ENCODE peak calls at places on chromosomes 6 and 20, in seven cellular contexts. Q, T, C, Z, W, R and V are unnamed samples.

GRCh38 chr20:58043866-58044140 is 184.7 kb downstream of the ANKRD60 start:
- DNase-seq in Z (no peak), R (no peak), T (no peak), W (no peak), Q (no peak), C (no peak), V (no peak)

GRCh38 chr20:60020251-60020650 is 62.0 kb downstream of the CDH26 start:
- DNase-seq in C (no peak), R (no peak), W (no peak), Z (no peak), T (no peak), Q (no peak), V (no peak)

GRCh38 chr20:2132461-2132901 is 30.9 kb downstream of the STK35 start:
- DNase-seq in T (no peak), C (no peak), Q (no peak), R (no peak), W (peak), Z (no peak), V (no peak)

GRCh38 chr6:38391909-38392614 is 247.7 kb downstream of the BTBD9 start:
- DNase-seq in T (no peak), Z (no peak), Q (no peak), C (peak), W (peak), R (no peak), V (no peak)

GRCh38 chr6:143999406-143999805 is 8.7 kb downstream of the PLAGL1 start:
- DNase-seq in R (no peak), Z (no peak), W (peak), Q (no peak), C (peak), T (no peak), V (no peak)

GRCh38 chr6:30685157-30685976 is 1.1 kb downstream of the PPP1R18 start:
- DNase-seq in Z (no peak), C (peak), Q (no peak), W (peak), R (peak), T (no peak), V (no peak)

GRCh38 chr6:2911171-2911570 is 8.1 kb upstream of the SERPINB9 start:
- DNase-seq in C (no peak), T (no peak), R (no peak), Z (no peak), Q (no peak), W (peak), V (no peak)

GRCh38 chr20:8735674-8736073 is 333.2 kb upstream of the PLCB4 start:
- DNase-seq in Q (no peak), Z (no peak), R (no peak), C (no peak), W (no peak), T (no peak), V (no peak)

GRCh38 chr6:33677153-33677660 is 34.3 kb downstream of the UQCC2 start:
- DNase-seq in W (no peak), C (no peak), Q (no peak), Z (no peak), R (no peak), T (no peak), V (no peak)

GRCh38 chr6:111604259-111605099 is 1.2 kb downstream of the TRAF3IP2 start:
- DNase-seq in C (peak), Z (no peak), T (peak), W (peak), Q (no peak), R (peak), V (peak)

GRCh38 chr6:31727717-31728671 is 1.1 kb downstream of the DDAH2 start:
- DNase-seq in C (no peak), R (no peak), Z (no peak), W (no peak), T (no peak), Q (no peak), V (no peak)

GRCh38 chr20:50172347-50173013 is 18.1 kb upstream of the CEBPB start:
- DNase-seq in Q (peak), R (peak), Z (peak), C (peak), W (no peak), T (peak), V (peak)

GRCh38 chr6:144882425-144882824 is 597.3 kb downstream of the UTRN start:
- DNase-seq in R (no peak), W (no peak), T (no peak), Q (no peak), Z (no peak), C (no peak), V (no peak)

GRCh38 chr6:144566868-144567615 is 281.9 kb downstream of the UTRN start:
- DNase-seq in Z (no peak), T (no peak), R (no peak), C (no peak), W (no peak), Q (no peak), V (no peak)

GRCh38 chr6:21826460-21826859 is 232.9 kb downstream of the SOX4 start:
- DNase-seq in Q (no peak), W (no peak), T (no peak), R (no peak), C (no peak), Z (no peak), V (no peak)

GRCh38 chr20:57618091-57618765 is 2.0 kb downstream of the ZBP1 start:
- DNase-seq in W (peak), Z (no peak), R (no peak), Q (no peak), C (no peak), T (no peak), V (peak)

GRCh38 chr6:117890172-117890571 is 16.9 kb upstream of the SLC35F1 start:
- DNase-seq in C (no peak), T (no peak), Z (no peak), R (no peak), W (peak), Q (no peak), V (no peak)

GRCh38 chr20:57610261-57610952 is 9.8 kb downstream of the ZBP1 start:
- DNase-seq in Q (peak), Z (no peak), C (no peak), R (no peak), T (no peak), W (no peak), V (peak)

GRCh38 chr20:25273541-25274358 is 25.9 kb downstream of the PYGB start:
- DNase-seq in C (no peak), W (no peak), T (peak), Q (no peak), R (no peak), Z (peak), V (peak)

GRCh38 chr20:22962567-22963439 is 72.3 kb upstream of the SSTR4 start:
- DNase-seq in W (peak), C (no peak), T (no peak), R (no peak), Z (no peak), Q (no peak), V (no peak)

GRCh38 chr20:34952676-34953075 is 2.9 kb downstream of the GSS start:
- DNase-seq in R (no peak), Q (no peak), W (no peak), Z (no peak), C (peak), T (no peak), V (no peak)

GRCh38 chr20:61799928-61800327 is 265.8 kb downstream of the TAF4 start:
- DNase-seq in R (no peak), C (no peak), Z (no peak), W (no peak), T (no peak), Q (no peak), V (no peak)

GRCh38 chr20:17530716-17531536 is at the start of gene BFSP1:
- DNase-seq in W (peak), Q (peak), R (peak), T (peak), Z (peak), C (peak), V (no peak)

GRCh38 chr6:142474446-142475289 is 172.9 kb downstream of the ADGRG6 start:
- DNase-seq in T (no peak), Z (peak), R (peak), C (peak), Q (peak), W (peak), V (no peak)

GRCh38 chr20:12660918-12661317 is 347.9 kb upstream of the SPTLC3 start:
- DNase-seq in T (no peak), Z (peak), R (peak), Q (peak), W (no peak), C (no peak), V (no peak)

GRCh38 chr6:159862103-159862502 is 28.7 kb upstream of the MAS1 start:
- DNase-seq in R (no peak), Z (no peak), T (no peak), C (no peak), Q (no peak), W (no peak), V (no peak)

GRCh38 chr20:46414608-46415007 is 8.2 kb upstream of the ELMO2 start:
- DNase-seq in Z (no peak), R (no peak), Q (no peak), T (no peak), C (no peak), W (no peak), V (no peak)

GRCh38 chr6:167654389-167654788 is 172.3 kb upstream of the AFDN start:
- DNase-seq in Q (no peak), C (no peak), W (no peak), Z (no peak), T (no peak), R (no peak), V (no peak)

GRCh38 chr20:2544211-2544610 is 7.8 kb downstream of the TMC2 start:
- DNase-seq in Z (no peak), C (no peak), T (no peak), R (no peak), Q (no peak), W (no peak), V (no peak)

GRCh38 chr6:31965700-31966099 is 6.2 kb downstream of the DXO start:
- DNase-seq in T (no peak), C (no peak), W (no peak), R (no peak), Z (no peak), Q (no peak), V (no peak)

GRCh38 chr6:97919631-97920030 is 636.6 kb upstream of the MMS22L start:
- DNase-seq in Q (no peak), R (no peak), Z (no peak), W (no peak), T (no peak), C (no peak), V (no peak)

GRCh38 chr6:4311976-4312860 is 176.8 kb upstream of the ECI2 start:
- DNase-seq in Z (no peak), T (no peak), Q (no peak), W (no peak), R (no peak), C (no peak), V (no peak)

GRCh38 chr6:48213076-48213788 is 102.2 kb upstream of the PTCHD4 start:
- DNase-seq in C (no peak), W (no peak), R (no peak), Z (no peak), Q (no peak), T (no peak), V (no peak)

GRCh38 chr6:125611573-125612399 is 137.6 kb upstream of the HEY2 start:
- DNase-seq in Z (peak), T (peak), C (peak), W (peak), Q (peak), R (peak), V (no peak)

GRCh38 chr6:145313041-145313855 is 422.1 kb downstream of the EPM2A start:
- DNase-seq in Z (no peak), Q (no peak), C (no peak), R (no peak), W (no peak), T (no peak), V (no peak)

GRCh38 chr6:160042788-160043301 is 74.0 kb downstream of the IGF2R start:
- DNase-seq in T (no peak), Z (no peak), W (peak), C (peak), R (no peak), Q (no peak), V (no peak)

GRCh38 chr6:75070244-75070643 is 135.6 kb downstream of the COL12A1 start:
- DNase-seq in C (no peak), Q (no peak), R (no peak), Z (no peak), T (no peak), W (no peak), V (no peak)

DNA sequence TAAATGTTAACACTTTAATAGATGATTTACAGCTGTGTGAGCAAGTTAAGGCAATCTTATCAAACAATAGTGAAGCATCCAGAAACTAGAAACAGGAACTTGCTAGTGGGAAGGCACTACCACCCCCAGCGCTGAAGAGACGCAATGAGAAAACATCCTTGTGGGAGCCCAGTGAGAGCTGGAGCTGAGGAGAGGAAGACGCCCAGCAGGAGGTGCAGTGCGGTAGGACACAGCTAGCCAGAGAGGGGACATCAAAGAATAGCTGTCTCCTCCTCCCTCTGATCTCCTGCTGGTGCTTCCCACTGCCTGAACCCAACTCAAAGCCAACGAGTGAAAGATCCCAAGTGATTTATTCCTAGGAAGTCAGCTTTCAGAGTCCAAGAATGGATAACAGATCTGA is 140.3 kb downstream of the COL12A1 start:
- DNase-seq in C (peak), R (peak), Q (peak), Z (peak), T (peak), W (no peak), V (no peak)
- TF ChIP-seq CTCF in C (peak), R (peak), Q (no peak), Z (no peak), T (peak), W (no peak), V (no peak)

GRCh38 chr20:32780749-32781402 is 18.7 kb downstream of the DNMT3B start:
- DNase-seq in Z (no peak), Q (no peak), T (no peak), R (peak), W (no peak), C (no peak), V (no peak)

GRCh38 chr20:32780278-32780677 is 18.1 kb downstream of the DNMT3B start:
- DNase-seq in Z (no peak), R (no peak), Q (no peak), T (no peak), W (no peak), C (no peak), V (no peak)

GRCh38 chr20:32777177-32777956 is 15.2 kb downstream of the DNMT3B start:
- DNase-seq in W (no peak), R (no peak), Q (no peak), C (no peak), T (no peak), Z (no peak), V (no peak)

GRCh38 chr20:32775240-32775991 is 13.2 kb downstream of the DNMT3B start:
- DNase-seq in C (no peak), Z (no peak), R (no peak), W (peak), Q (no peak), T (no peak), V (no peak)

DNA sequence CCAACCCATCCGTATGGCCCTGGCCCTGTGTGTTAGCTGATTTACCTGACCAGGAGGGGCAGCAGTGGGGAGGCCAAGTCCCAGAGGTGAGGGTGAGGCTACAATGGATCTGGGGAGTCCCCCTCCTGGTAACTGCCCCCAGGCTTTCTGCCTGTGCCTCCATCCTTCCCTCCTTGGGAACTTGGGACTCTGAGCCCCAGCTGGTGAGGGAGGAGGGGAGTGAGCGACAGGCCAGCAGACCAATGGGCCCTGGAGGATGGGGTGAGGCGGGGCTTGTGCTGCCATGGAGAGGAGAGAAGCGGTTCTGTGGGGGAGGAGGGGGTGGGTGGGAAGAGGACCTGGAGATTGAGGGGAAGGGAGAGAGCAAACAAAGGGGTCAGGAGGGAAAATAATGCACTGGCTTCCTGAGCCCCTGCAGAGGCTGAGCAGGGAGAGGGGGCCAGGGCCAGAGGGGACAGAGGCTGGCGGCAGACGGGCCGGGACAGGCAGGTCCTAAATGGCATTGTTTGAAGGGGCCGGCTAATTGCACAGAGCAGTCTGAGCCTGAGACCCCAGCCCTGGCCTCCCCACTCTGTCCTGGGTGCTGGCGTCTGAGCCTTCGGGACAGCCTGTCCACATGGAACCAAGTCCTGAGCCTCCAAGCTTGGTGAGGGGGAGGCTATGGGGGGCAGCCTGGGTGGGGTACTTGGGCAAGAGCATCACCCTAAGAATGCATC is 17.5 kb downstream of the DNMT3B start:
- DNase-seq in R (peak), Q (peak), Z (peak), C (no peak), T (no peak), W (no peak), V (no peak)
- TF ChIP-seq CTCF in R (peak), Q (no peak), Z (no peak), C (no peak), T (no peak), W (no peak), V (no peak)

GRCh38 chr6:157983439-157984119 is 1.9 kb downstream of the SYNJ2 start:
- DNase-seq in W (no peak), Q (no peak), Z (no peak), R (peak), T (no peak), C (no peak), V (no peak)

GRCh38 chr6:157984165-157984564 is 2.5 kb downstream of the SYNJ2 start:
- DNase-seq in Q (no peak), Z (no peak), R (no peak), T (no peak), W (no peak), C (no peak), V (no peak)

GRCh38 chr6:157981395-157982296 is at the start of gene SYNJ2:
- DNase-seq in T (peak), R (peak), Q (peak), Z (peak), W (peak), C (peak), V (peak)

GRCh38 chr6:157982297-157982579 is 575 bp downstream of the SYNJ2 start:
- DNase-seq in Q (no peak), W (peak), Z (peak), R (peak), T (peak), C (no peak), V (peak)

GRCh38 chr6:157982580-157983438 is 1.1 kb downstream of the SYNJ2 start:
- DNase-seq in C (peak), Q (no peak), W (peak), R (peak), Z (no peak), T (no peak), V (no peak)
- TF ChIP-seq CTCF in C (peak), Q (no peak), W (peak), R (peak), Z (no peak), T (peak), V (no peak)

GRCh38 chr6:133945158-133945557 is 7.9 kb upstream of the TBPL1 start:
- DNase-seq in C (peak), W (peak), R (peak), T (no peak), Q (no peak), Z (peak), V (no peak)
- TF ChIP-seq CTCF in C (no peak), W (no peak), R (no peak), T (no peak), Q (no peak), Z (no peak), V (no peak)

GRCh38 chr6:14283600-14284235 is 166.1 kb downstream of the CD83 start:
- DNase-seq in R (peak), W (peak), Z (no peak), C (peak), Q (no peak), T (no peak), V (no peak)
- TF ChIP-seq CTCF in R (peak), W (no peak), Z (no peak), C (no peak), Q (no peak), T (peak), V (no peak)

DNA sequence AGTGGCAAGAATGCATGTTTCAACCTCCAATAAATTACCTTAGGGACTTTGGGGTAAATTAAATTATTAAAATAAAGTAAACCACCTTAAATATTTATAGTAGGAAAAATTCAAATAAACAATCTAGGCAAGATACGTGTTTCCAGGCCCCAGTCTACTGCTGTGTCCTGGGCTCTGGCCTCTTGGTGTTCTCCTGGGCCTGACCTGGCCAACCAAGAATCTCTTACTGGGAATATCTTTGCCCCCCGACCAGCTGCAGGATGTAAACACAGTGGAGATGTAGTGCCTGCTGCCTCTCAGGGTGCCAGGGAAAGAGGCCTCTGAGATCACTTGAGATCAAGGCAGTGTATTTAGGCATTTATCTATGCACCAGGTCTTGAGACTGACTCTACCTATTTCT is 11.7 kb upstream of the DSN1 start:
- DNase-seq in Z (no peak), C (no peak), T (no peak), Q (no peak), R (no peak), W (no peak), V (no peak)
- TF ChIP-seq CTCF in Z (no peak), C (no peak), T (no peak), Q (no peak), R (no peak), W (no peak), V (no peak)

GRCh38 chr6:100724222-100724621 is 156.9 kb downstream of the ASCC3 start:
- DNase-seq in Q (no peak), T (no peak), Z (no peak), C (no peak), R (no peak), W (no peak), V (no peak)

GRCh38 chr6:100724696-100725095 is 156.4 kb downstream of the ASCC3 start:
- DNase-seq in Q (no peak), Z (no peak), R (no peak), W (no peak), T (no peak), C (no peak), V (no peak)

GRCh38 chr6:100721256-100721655 is 159.9 kb downstream of the ASCC3 start:
- DNase-seq in T (no peak), Z (no peak), Q (no peak), R (no peak), C (no peak), W (no peak), V (no peak)

GRCh38 chr6:100719883-100720682 is 161.0 kb downstream of the ASCC3 start:
- DNase-seq in T (no peak), Z (no peak), C (peak), R (no peak), Q (no peak), W (peak), V (no peak)
- TF ChIP-seq CTCF in T (peak), Z (peak), C (peak), R (peak), Q (peak), W (peak), V (no peak)